ENCODE peak calls at places on chromosome 10, in five cellular contexts. F, D, O, S and P are unnamed samples.

GRCh38 chr10:99612167-99612831 is 7.9 kb downstream of the SLC25A28 start:
- DNase-seq in F (no peak), D (peak; percentile 75), O (peak; percentile 63), S (peak; percentile 26), P (peak; percentile 58)

GRCh38 chr10:104589871-104590270 is 51.2 kb upstream of the SORCS3 start:
- DNase-seq in F (no peak), D (no peak), O (no peak), S (no peak), P (no peak)

GRCh38 chr10:77409697-77410471 is 227.7 kb downstream of the KCNMA1 start:
- DNase-seq in F (peak; percentile 81), D (no peak), O (no peak), S (no peak), P (no peak)

GRCh38 chr10:74190494-74190893 is 39.5 kb downstream of the ADK start:
- DNase-seq in F (no peak), D (no peak), O (no peak), S (no peak), P (no peak)

GRCh38 chr10:24351883-24352778 is 143.2 kb downstream of the KIAA1217 start:
- DNase-seq in F (no peak), D (peak; percentile 78), O (no peak), S (no peak), P (no peak)

GRCh38 chr10:5508786-5509185 is 9.4 kb upstream of the CALML5 start:
- DNase-seq in F (no peak), D (no peak), O (no peak), S (no peak), P (no peak)

GRCh38 chr10:75924309-75924920 is 493.0 kb downstream of the LRMDA start:
- DNase-seq in F (no peak), D (peak; percentile 36), O (no peak), S (no peak), P (no peak)

GRCh38 chr10:125163803-125164202 is 3.4 kb upstream of the CTBP2 start:
- DNase-seq in F (no peak), D (peak; percentile 1), O (no peak), S (no peak), P (no peak)

GRCh38 chr10:78727728-78728127 is 341.0 kb upstream of the ZMIZ1 start:
- DNase-seq in F (no peak), D (no peak), O (no peak), S (no peak), P (no peak)

GRCh38 chr10:86037096-86037495 is 329.5 kb downstream of the GRID1 start:
- DNase-seq in F (no peak), D (no peak), O (no peak), S (no peak), P (no peak)

GRCh38 chr10:490891-491571 is 198.4 kb downstream of the DIP2C start:
- DNase-seq in F (no peak), D (no peak), O (no peak), S (no peak), P (peak; percentile 17)
- TF ChIP-seq CTCF in F (no peak), D (no peak), O (no peak), S (no peak), P (no peak)

DNA sequence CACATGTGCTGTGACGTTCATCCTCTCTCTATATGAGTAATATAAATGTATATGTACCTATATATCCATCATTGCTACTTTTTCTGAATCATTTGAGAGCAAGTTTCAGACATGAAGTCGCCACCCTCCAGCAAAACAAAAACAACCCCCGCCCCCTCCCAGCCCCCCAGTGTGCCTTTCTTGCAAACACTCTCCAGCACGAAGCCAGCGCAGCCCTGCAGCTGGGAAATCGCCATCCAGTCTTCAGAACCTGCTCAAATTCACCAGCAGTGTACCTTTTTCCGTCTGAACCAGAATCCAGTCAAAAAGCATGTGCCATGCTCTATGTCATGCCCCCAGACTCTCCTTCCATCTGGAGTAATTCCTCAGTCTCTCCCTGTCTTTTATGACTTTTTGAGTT is 135.8 kb downstream of the TACC2 start:
- DNase-seq in F (no peak), D (no peak), O (no peak), S (no peak), P (no peak)
- H3K4me1 ChIP-seq in F (peaks cover 4% of the 10 kb centered on the region), D (peaks cover 25% of the 10 kb centered on the region), O (peaks cover 25% of the 10 kb centered on the region), S (no peaks in the 10 kb centered on the region), P (peaks cover 30% of the 10 kb centered on the region)

DNA sequence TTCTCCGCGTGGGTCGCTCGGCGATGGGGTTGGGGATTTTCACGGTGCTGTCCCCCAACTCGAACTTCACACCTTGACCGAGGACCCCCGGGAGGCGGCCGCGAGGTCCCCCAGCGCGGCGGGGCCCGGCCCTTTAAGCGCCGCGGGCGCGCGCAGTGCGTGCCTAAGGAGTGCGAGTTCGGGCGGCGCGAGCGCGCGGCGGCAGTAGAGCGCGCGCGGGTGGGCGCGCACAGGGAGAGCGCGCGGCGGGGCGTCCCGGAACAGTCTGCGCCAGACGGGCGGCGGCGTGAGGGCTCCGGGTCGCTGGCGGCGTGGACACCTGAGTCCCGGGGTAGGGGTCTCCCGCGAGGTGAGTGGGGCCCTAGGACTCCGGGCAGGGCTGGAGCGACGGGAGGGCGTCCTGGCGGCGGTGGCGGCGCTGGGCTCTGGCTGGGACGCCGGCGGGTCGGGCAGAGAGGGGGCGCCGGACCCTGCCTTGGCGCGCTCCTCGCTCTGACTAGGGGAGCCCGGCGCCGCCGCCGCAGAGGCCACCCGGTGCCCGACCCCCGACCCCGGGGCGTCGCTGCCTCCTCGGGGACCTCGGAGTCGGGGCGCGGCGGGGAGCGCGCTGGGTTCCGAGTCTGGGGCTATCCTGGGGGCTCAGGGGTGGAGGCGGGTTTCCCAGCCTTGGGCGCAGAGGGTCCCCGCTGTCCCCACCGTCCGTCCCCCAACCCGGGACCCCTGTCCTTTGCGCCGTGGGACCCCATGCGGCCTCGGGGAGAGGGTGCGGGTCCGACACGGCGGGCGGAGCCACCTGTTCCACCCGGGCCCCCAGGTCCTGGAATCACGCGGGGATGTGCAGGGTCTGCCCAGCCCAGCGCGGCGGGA is at the start of gene PROSER2:
- DNase-seq in F (peak; percentile 88), D (peak; percentile 73), O (no peak), S (peak; percentile 73), P (peak; percentile 68)
- TF ChIP-seq CTCF in F (no peak), D (peak; percentile 23), O (no peak), S (no peak), P (peak; percentile 3)

DNA sequence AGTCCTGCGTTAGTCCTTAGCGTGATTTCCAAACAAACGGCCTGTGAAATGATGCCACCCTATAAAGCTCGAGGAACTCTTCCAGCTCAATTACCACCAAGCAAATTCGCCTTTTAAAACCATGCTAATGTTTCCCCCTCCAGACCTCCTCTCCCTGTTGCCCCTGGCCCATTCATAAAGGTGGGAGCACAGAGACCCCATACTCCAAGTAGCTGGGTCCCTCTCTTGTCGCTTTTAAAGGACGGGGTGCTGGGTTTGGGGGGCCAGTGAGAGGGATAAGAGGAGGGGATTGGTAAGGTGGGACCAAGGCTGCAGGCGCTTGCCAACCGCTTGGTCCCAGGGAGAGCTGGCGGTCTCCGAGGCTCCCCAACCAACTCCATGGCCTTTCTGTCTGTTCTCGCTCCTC is 1.2 kb downstream of the HMX2 start:
- DNase-seq in F (no peak), D (no peak), O (no peak), S (no peak), P (no peak)
- H3K4me1 ChIP-seq in F (peaks cover 15% of the 10 kb centered on the region), D (peaks cover 37% of the 10 kb centered on the region), O (peaks cover 42% of the 10 kb centered on the region), S (peaks cover 8% of the 10 kb centered on the region), P (peaks cover 12% of the 10 kb centered on the region)

DNA sequence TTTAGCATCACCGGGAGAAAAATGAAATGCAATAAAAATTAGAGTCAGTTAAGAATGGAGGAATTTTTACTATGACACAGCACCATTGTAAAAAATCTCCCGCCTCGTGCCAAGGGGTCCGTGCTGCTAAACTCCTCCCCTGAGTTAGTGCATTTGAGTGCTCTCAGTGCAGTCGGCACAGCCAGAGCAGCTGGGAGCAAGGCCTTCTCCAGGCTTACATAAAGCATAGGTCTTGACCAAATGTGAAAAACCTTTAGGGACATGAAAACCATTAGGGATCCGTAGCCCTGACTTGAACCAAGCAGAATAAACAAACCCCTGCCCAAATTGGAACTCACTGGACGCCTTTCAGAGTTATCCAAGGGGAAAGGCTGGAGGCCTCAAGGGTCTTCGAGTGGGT is 152.6 kb downstream of the PLCE1 start:
- DNase-seq in F (no peak), D (peak; percentile 11), O (no peak), S (no peak), P (no peak)
- TF ChIP-seq CTCF in F (no peak), D (no peak), O (no peak), S (no peak), P (no peak)